ENCODE peak calls at places on chromosomes 5 and 9, in six cellular contexts. M is central memory CD4-positive, alpha-beta T cell; R is cerebellum; G is RCC 7860; P is activated T-helper 1 cell treated with Interleukin-2 at 50 U/mL for 16 hours; K is HEK293T. J is an unnamed sample.

GRCh38 chr5:159094745-159095144 is 5.0 kb downstream of the EBF1 start:
- DNase-seq in M (peak; percentile 23), R (peak; percentile 52), G (peak; percentile 18), P (no peak), K (peak; percentile 53), J (peak; percentile 46)

GRCh38 chr5:81761270-81761669 is 10.4 kb upstream of the SSBP2 start:
- DNase-seq in M (no peak), R (no peak), G (no peak), P (no peak), K (no peak), J (no peak)

GRCh38 chr5:168014423-168014822 is 277.0 kb upstream of the WWC1 start:
- DNase-seq in M (no peak), R (no peak), G (no peak), P (no peak), K (no peak), J (no peak)

GRCh38 chr9:126020836-126021235 is 273.7 kb downstream of the PBX3 start:
- DNase-seq in M (no peak), R (no peak), G (no peak), P (no peak), K (no peak), J (no peak)

GRCh38 chr9:110356639-110357038 is 19.0 kb upstream of the TXNDC8 start:
- DNase-seq in M (no peak), R (no peak), G (no peak), P (no peak), K (no peak), J (no peak)

GRCh38 chr9:1296331-1296730 is 246.2 kb downstream of the DMRT2 start:
- DNase-seq in M (no peak), R (no peak), G (no peak), P (no peak), K (no peak), J (no peak)

GRCh38 chr5:122704247-122705036 is 70.4 kb upstream of the SNX2 start:
- DNase-seq in M (peak; percentile 6), R (no peak), G (peak; percentile 38), P (no peak), K (peak; percentile 28), J (no peak)

GRCh38 chr9:132578367-132578932 is 4.0 kb upstream of the BARHL1 start:
- DNase-seq in M (no peak), R (no peak), G (no peak), P (no peak), K (no peak), J (no peak)

GRCh38 chr5:15374886-15375285 is 125.1 kb upstream of the FBXL7 start:
- DNase-seq in M (no peak), R (no peak), G (no peak), P (no peak), K (no peak), J (no peak)

GRCh38 chr5:159175547-159175946 is 33.8 kb downstream of the RNF145 start:
- DNase-seq in M (peak; percentile 25), R (no peak), G (no peak), P (no peak), K (no peak), J (no peak)